ENCODE peak calls at places on chromosomes 6 and 20, in nine cellular contexts. P, F, G, A, O, C, B, V and R are unnamed samples.

GRCh38 chr6:141956046-141956761 is 176.5 kb upstream of the GJE1 start:
- DNase-seq in P (peak), F (no peak), G (peak), A (peak), O (no peak), C (no peak), B (peak), V (no peak), R (peak)

GRCh38 chr6:37061157-37061804 is 55.8 kb downstream of the FGD2 start:
- DNase-seq in P (no peak), F (no peak), G (no peak), A (no peak), O (no peak), C (no peak), B (no peak), V (no peak), R (no peak)

GRCh38 chr6:168822376-168822775 is 381.4 kb downstream of the SMOC2 start:
- DNase-seq in P (no peak), F (no peak), G (no peak), A (no peak), O (no peak), C (no peak), B (no peak), V (no peak), R (no peak)

GRCh38 chr20:40956503-40956902 is 72.1 kb upstream of the TOP1 start:
- DNase-seq in P (no peak), F (no peak), G (no peak), A (no peak), O (no peak), C (no peak), B (no peak), V (no peak), R (no peak)

GRCh38 chr6:28606424-28607391 is 81.0 kb downstream of the GPX5 start:
- DNase-seq in P (peak), F (no peak), G (peak), A (peak), O (peak), C (no peak), B (peak), V (no peak), R (peak)

GRCh38 chr6:41053056-41053455 is at the start of gene APOBEC2:
- DNase-seq in P (no peak), F (no peak), G (no peak), A (no peak), O (no peak), C (no peak), B (no peak), V (no peak), R (no peak)

GRCh38 chr6:157822221-157823000 is 635 bp upstream of the SNX9 start:
- DNase-seq in P (no peak), F (no peak), G (no peak), A (no peak), O (no peak), C (no peak), B (peak), V (no peak), R (no peak)

GRCh38 chr6:45448417-45449389 is 71.0 kb upstream of the SUPT3H start:
- DNase-seq in P (peak), F (no peak), G (peak), A (peak), O (no peak), C (no peak), B (peak), V (no peak), R (peak)

GRCh38 chr20:4153661-4154238 is 138.4 kb upstream of the RNF24 start:
- DNase-seq in P (no peak), F (no peak), G (no peak), A (no peak), O (no peak), C (no peak), B (no peak), V (no peak), R (no peak)

GRCh38 chr6:49151461-49151860 is 311.6 kb downstream of the MMUT start:
- DNase-seq in P (peak), F (no peak), G (peak), A (no peak), O (no peak), C (no peak), B (peak), V (no peak), R (peak)

GRCh38 chr20:47126709-47127108 is 229.8 kb downstream of the ZMYND8 start:
- DNase-seq in P (peak), F (no peak), G (peak), A (peak), O (no peak), C (no peak), B (peak), V (no peak), R (peak)